ENCODE peak calls at places on chromosome 15, in eight cellular contexts. One of them, this sample, is unnamed.

GRCh38 chr15:55799287-55800212 is 56.6 kb upstream of the PRTG start:
- DNase-seq in esophagus squamous epithelium: no peak
- DNase-seq in choroid plexus epithelial cell: peak
- DNase-seq in naive thymus-derived CD4-positive, alpha-beta T cell: no peak
- DNase-seq in skeletal muscle cell: no peak
- DNase-seq in cardiac fibroblast: peak
- DNase-seq in SJSA1: no peak
- DNase-seq in transverse colon: peak
- DNase-seq in this sample: peak

GRCh38 chr15:48897144-48897814 is 19.3 kb downstream of the EID1 start:
- DNase-seq in esophagus squamous epithelium: no peak
- DNase-seq in choroid plexus epithelial cell: peak
- DNase-seq in naive thymus-derived CD4-positive, alpha-beta T cell: no peak
- DNase-seq in skeletal muscle cell: peak
- DNase-seq in cardiac fibroblast: peak
- DNase-seq in SJSA1: peak
- DNase-seq in transverse colon: no peak
- DNase-seq in this sample: no peak

GRCh38 chr15:78438595-78439285 is 724 bp downstream of the IREB2 start:
- DNase-seq in esophagus squamous epithelium: no peak
- DNase-seq in choroid plexus epithelial cell: peak
- DNase-seq in naive thymus-derived CD4-positive, alpha-beta T cell: no peak
- DNase-seq in skeletal muscle cell: no peak
- DNase-seq in cardiac fibroblast: peak
- DNase-seq in SJSA1: peak
- DNase-seq in transverse colon: no peak
- DNase-seq in this sample: peak

GRCh38 chr15:78387678-78388077 is 47.5 kb downstream of the CRABP1 start:
- DNase-seq in esophagus squamous epithelium: no peak
- DNase-seq in choroid plexus epithelial cell: peak
- DNase-seq in naive thymus-derived CD4-positive, alpha-beta T cell: no peak
- DNase-seq in skeletal muscle cell: no peak
- DNase-seq in cardiac fibroblast: no peak
- DNase-seq in SJSA1: no peak
- DNase-seq in transverse colon: no peak
- DNase-seq in this sample: no peak

GRCh38 chr15:38611228-38611627 is 46.6 kb upstream of the RASGRP1 start:
- DNase-seq in esophagus squamous epithelium: no peak
- DNase-seq in choroid plexus epithelial cell: no peak
- DNase-seq in naive thymus-derived CD4-positive, alpha-beta T cell: no peak
- DNase-seq in skeletal muscle cell: no peak
- DNase-seq in cardiac fibroblast: no peak
- DNase-seq in SJSA1: no peak
- DNase-seq in transverse colon: no peak
- DNase-seq in this sample: no peak

GRCh38 chr15:29935296-29936020 is 113.2 kb upstream of the TJP1 start:
- DNase-seq in esophagus squamous epithelium: no peak
- DNase-seq in choroid plexus epithelial cell: no peak
- DNase-seq in naive thymus-derived CD4-positive, alpha-beta T cell: no peak
- DNase-seq in skeletal muscle cell: no peak
- DNase-seq in cardiac fibroblast: no peak
- DNase-seq in SJSA1: peak
- DNase-seq in transverse colon: peak
- DNase-seq in this sample: no peak

GRCh38 chr15:85500729-85501128 is 120.3 kb downstream of the AKAP13 start:
- DNase-seq in esophagus squamous epithelium: no peak
- DNase-seq in choroid plexus epithelial cell: peak
- DNase-seq in naive thymus-derived CD4-positive, alpha-beta T cell: no peak
- DNase-seq in skeletal muscle cell: no peak
- DNase-seq in cardiac fibroblast: peak
- DNase-seq in SJSA1: no peak
- DNase-seq in transverse colon: no peak
- DNase-seq in this sample: no peak

GRCh38 chr15:47708116-47708515 is 9.2 kb upstream of the SEMA6D start:
- DNase-seq in esophagus squamous epithelium: no peak
- DNase-seq in choroid plexus epithelial cell: no peak
- DNase-seq in naive thymus-derived CD4-positive, alpha-beta T cell: no peak
- DNase-seq in skeletal muscle cell: no peak
- DNase-seq in cardiac fibroblast: no peak
- DNase-seq in SJSA1: no peak
- DNase-seq in transverse colon: peak
- DNase-seq in this sample: no peak

GRCh38 chr15:70559223-70559823 is 204.0 kb downstream of the UACA start:
- DNase-seq in esophagus squamous epithelium: peak
- DNase-seq in choroid plexus epithelial cell: peak
- DNase-seq in naive thymus-derived CD4-positive, alpha-beta T cell: peak
- DNase-seq in skeletal muscle cell: no peak
- DNase-seq in cardiac fibroblast: peak
- DNase-seq in SJSA1: peak
- DNase-seq in transverse colon: peak
- DNase-seq in this sample: peak

GRCh38 chr15:43877371-43877770 is 50.6 kb downstream of the WDR76 start:
- DNase-seq in esophagus squamous epithelium: no peak
- DNase-seq in choroid plexus epithelial cell: no peak
- DNase-seq in naive thymus-derived CD4-positive, alpha-beta T cell: no peak
- DNase-seq in skeletal muscle cell: no peak
- DNase-seq in cardiac fibroblast: no peak
- DNase-seq in SJSA1: no peak
- DNase-seq in transverse colon: no peak
- DNase-seq in this sample: no peak

GRCh38 chr15:47715856-47716445 is 1.4 kb upstream of the SEMA6D start:
- DNase-seq in esophagus squamous epithelium: no peak
- DNase-seq in choroid plexus epithelial cell: peak
- DNase-seq in naive thymus-derived CD4-positive, alpha-beta T cell: no peak
- DNase-seq in skeletal muscle cell: peak
- DNase-seq in cardiac fibroblast: peak
- DNase-seq in SJSA1: no peak
- DNase-seq in transverse colon: no peak
- DNase-seq in this sample: no peak

GRCh38 chr15:101803209-101803608 is at the start of gene OR4F6:
- DNase-seq in esophagus squamous epithelium: no peak
- DNase-seq in choroid plexus epithelial cell: no peak
- DNase-seq in naive thymus-derived CD4-positive, alpha-beta T cell: no peak
- DNase-seq in skeletal muscle cell: no peak
- DNase-seq in cardiac fibroblast: no peak
- DNase-seq in SJSA1: no peak
- DNase-seq in transverse colon: no peak
- DNase-seq in this sample: no peak

GRCh38 chr15:31024330-31024729 is 32.9 kb upstream of the MTMR10 start:
- DNase-seq in esophagus squamous epithelium: no peak
- DNase-seq in choroid plexus epithelial cell: peak
- DNase-seq in naive thymus-derived CD4-positive, alpha-beta T cell: no peak
- DNase-seq in skeletal muscle cell: peak
- DNase-seq in cardiac fibroblast: peak
- DNase-seq in SJSA1: peak
- DNase-seq in transverse colon: no peak
- DNase-seq in this sample: no peak

GRCh38 chr15:99059010-99059981 is 45.6 kb upstream of the SYNM start:
- DNase-seq in esophagus squamous epithelium: no peak
- DNase-seq in choroid plexus epithelial cell: peak
- DNase-seq in naive thymus-derived CD4-positive, alpha-beta T cell: peak
- DNase-seq in skeletal muscle cell: peak
- DNase-seq in cardiac fibroblast: peak
- DNase-seq in SJSA1: peak
- DNase-seq in transverse colon: peak
- DNase-seq in this sample: peak

GRCh38 chr15:82548700-82549099 is 8.4 kb upstream of the RPS17 start:
- DNase-seq in esophagus squamous epithelium: no peak
- DNase-seq in choroid plexus epithelial cell: peak
- DNase-seq in naive thymus-derived CD4-positive, alpha-beta T cell: no peak
- DNase-seq in skeletal muscle cell: peak
- DNase-seq in cardiac fibroblast: no peak
- DNase-seq in SJSA1: no peak
- DNase-seq in transverse colon: no peak
- DNase-seq in this sample: no peak

GRCh38 chr15:31278056-31278445 is 48.6 kb upstream of the KLF13 start:
- DNase-seq in esophagus squamous epithelium: no peak
- DNase-seq in choroid plexus epithelial cell: no peak
- DNase-seq in naive thymus-derived CD4-positive, alpha-beta T cell: no peak
- DNase-seq in skeletal muscle cell: no peak
- DNase-seq in cardiac fibroblast: no peak
- DNase-seq in SJSA1: no peak
- DNase-seq in transverse colon: no peak
- DNase-seq in this sample: no peak

GRCh38 chr15:68258684-68259083 is 18.9 kb upstream of the FEM1B start:
- DNase-seq in esophagus squamous epithelium: no peak
- DNase-seq in choroid plexus epithelial cell: peak
- DNase-seq in naive thymus-derived CD4-positive, alpha-beta T cell: no peak
- DNase-seq in skeletal muscle cell: no peak
- DNase-seq in cardiac fibroblast: no peak
- DNase-seq in SJSA1: no peak
- DNase-seq in transverse colon: peak
- DNase-seq in this sample: no peak

GRCh38 chr15:68541743-68542142 is 37.0 kb upstream of the CORO2B start:
- DNase-seq in esophagus squamous epithelium: no peak
- DNase-seq in choroid plexus epithelial cell: no peak
- DNase-seq in naive thymus-derived CD4-positive, alpha-beta T cell: no peak
- DNase-seq in skeletal muscle cell: no peak
- DNase-seq in cardiac fibroblast: no peak
- DNase-seq in SJSA1: no peak
- DNase-seq in transverse colon: no peak
- DNase-seq in this sample: no peak

GRCh38 chr15:100729461-100729860 is 127.1 kb downstream of the ASB7 start:
- DNase-seq in esophagus squamous epithelium: no peak
- DNase-seq in choroid plexus epithelial cell: no peak
- DNase-seq in naive thymus-derived CD4-positive, alpha-beta T cell: no peak
- DNase-seq in skeletal muscle cell: no peak
- DNase-seq in cardiac fibroblast: no peak
- DNase-seq in SJSA1: no peak
- DNase-seq in transverse colon: no peak
- DNase-seq in this sample: no peak

GRCh38 chr15:84598993-84599392 is 1.8 kb upstream of the ZSCAN2 start:
- DNase-seq in esophagus squamous epithelium: no peak
- DNase-seq in choroid plexus epithelial cell: peak
- DNase-seq in naive thymus-derived CD4-positive, alpha-beta T cell: no peak
- DNase-seq in skeletal muscle cell: no peak
- DNase-seq in cardiac fibroblast: peak
- DNase-seq in SJSA1: peak
- DNase-seq in transverse colon: peak
- DNase-seq in this sample: peak

GRCh38 chr15:26115229-26115943 is 252.3 kb upstream of the ATP10A start:
- DNase-seq in esophagus squamous epithelium: no peak
- DNase-seq in choroid plexus epithelial cell: no peak
- DNase-seq in naive thymus-derived CD4-positive, alpha-beta T cell: no peak
- DNase-seq in skeletal muscle cell: no peak
- DNase-seq in cardiac fibroblast: no peak
- DNase-seq in SJSA1: no peak
- DNase-seq in transverse colon: no peak
- DNase-seq in this sample: no peak

DNA sequence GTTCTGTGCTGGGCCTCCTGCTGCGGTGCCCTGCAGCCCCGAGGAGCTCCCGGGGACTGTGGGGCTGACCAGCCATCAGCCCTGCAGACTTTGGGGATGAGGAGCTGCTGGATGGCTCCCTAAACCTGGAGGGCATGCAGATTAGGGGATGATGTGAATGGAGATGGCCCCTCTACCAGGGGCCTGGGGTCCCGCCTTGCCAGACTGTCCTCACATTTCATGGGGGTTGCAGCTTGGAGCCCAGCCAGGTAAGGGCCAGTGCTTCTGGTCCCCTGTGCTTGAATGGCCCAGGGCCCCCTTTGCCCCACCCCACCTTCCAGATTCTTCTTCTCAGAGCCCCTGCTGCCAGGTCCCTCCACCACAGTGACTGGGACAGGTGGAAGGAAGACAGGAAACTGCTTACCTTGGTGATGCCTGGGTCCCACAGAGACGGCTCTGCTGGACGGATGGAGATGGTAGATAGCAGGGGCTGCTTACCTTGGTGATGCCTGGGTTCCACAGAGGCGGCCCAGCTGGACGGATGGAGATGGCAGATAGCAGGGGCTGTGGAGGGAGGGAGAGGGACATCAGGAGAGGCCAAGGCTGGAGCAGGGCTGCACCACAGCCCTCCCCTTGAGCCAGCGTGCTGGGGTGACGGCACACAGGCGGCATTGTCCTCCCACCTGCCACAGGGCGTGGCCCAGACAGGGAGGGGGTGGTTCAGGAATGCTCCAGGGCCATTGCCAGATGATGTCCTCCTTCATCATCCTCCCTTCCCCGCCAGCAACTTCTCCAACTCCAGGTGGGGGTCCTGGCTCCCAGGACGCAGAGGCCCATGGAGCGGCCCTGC is at the start of gene SPTBN5:
- DNase-seq in esophagus squamous epithelium: no peak
- DNase-seq in choroid plexus epithelial cell: no peak
- DNase-seq in naive thymus-derived CD4-positive, alpha-beta T cell: no peak
- DNase-seq in skeletal muscle cell: no peak
- DNase-seq in cardiac fibroblast: no peak
- DNase-seq in SJSA1: no peak
- DNase-seq in transverse colon: no peak
- DNase-seq in this sample: no peak
- H3K4me3 ChIP-seq in esophagus squamous epithelium: no peak
- H3K4me3 ChIP-seq in choroid plexus epithelial cell: peak
- H3K4me3 ChIP-seq in naive thymus-derived CD4-positive, alpha-beta T cell: peak
- H3K4me3 ChIP-seq in skeletal muscle cell: peak
- H3K4me3 ChIP-seq in cardiac fibroblast: peak
- H3K4me3 ChIP-seq in SJSA1: no peak
- H3K4me3 ChIP-seq in transverse colon: no peak
- H3K4me3 ChIP-seq in this sample: no peak

GRCh38 chr15:40398413-40398873 is 7.2 kb upstream of the IVD start:
- DNase-seq in esophagus squamous epithelium: no peak
- DNase-seq in choroid plexus epithelial cell: no peak
- DNase-seq in naive thymus-derived CD4-positive, alpha-beta T cell: no peak
- DNase-seq in skeletal muscle cell: no peak
- DNase-seq in cardiac fibroblast: no peak
- DNase-seq in SJSA1: no peak
- DNase-seq in transverse colon: peak
- DNase-seq in this sample: peak
- H3K4me3 ChIP-seq in esophagus squamous epithelium: no peak
- H3K4me3 ChIP-seq in choroid plexus epithelial cell: no peak
- H3K4me3 ChIP-seq in naive thymus-derived CD4-positive, alpha-beta T cell: no peak
- H3K4me3 ChIP-seq in skeletal muscle cell: no peak
- H3K4me3 ChIP-seq in cardiac fibroblast: no peak
- H3K4me3 ChIP-seq in SJSA1: no peak
- H3K4me3 ChIP-seq in transverse colon: no peak
- H3K4me3 ChIP-seq in this sample: peak

DNA sequence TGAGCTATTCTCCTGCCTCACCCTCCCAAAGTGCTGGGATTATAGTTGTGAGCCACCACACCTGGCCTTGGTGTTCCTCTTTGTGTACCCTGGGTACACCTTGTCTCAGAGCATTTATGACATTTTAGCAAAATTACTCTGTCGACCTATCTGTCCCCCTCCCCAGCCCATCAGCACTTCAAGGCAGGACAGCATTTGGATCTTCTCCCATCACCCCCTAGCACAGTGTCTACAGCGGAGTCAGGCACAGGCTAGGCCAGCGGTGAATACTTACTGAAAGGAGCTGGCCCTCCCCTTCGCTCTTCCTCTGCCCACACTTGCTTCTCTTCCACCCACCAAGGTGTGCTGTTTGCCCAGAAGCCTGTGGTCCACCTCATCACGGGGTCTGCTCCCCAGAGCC is 20.4 kb upstream of the CLK3 start:
- DNase-seq in esophagus squamous epithelium: no peak
- DNase-seq in choroid plexus epithelial cell: no peak
- DNase-seq in naive thymus-derived CD4-positive, alpha-beta T cell: no peak
- DNase-seq in skeletal muscle cell: no peak
- DNase-seq in cardiac fibroblast: no peak
- DNase-seq in SJSA1: no peak
- DNase-seq in transverse colon: no peak
- DNase-seq in this sample: no peak
- H3K4me3 ChIP-seq in esophagus squamous epithelium: no peak
- H3K4me3 ChIP-seq in choroid plexus epithelial cell: no peak
- H3K4me3 ChIP-seq in naive thymus-derived CD4-positive, alpha-beta T cell: no peak
- H3K4me3 ChIP-seq in skeletal muscle cell: no peak
- H3K4me3 ChIP-seq in cardiac fibroblast: no peak
- H3K4me3 ChIP-seq in SJSA1: no peak
- H3K4me3 ChIP-seq in transverse colon: no peak
- H3K4me3 ChIP-seq in this sample: no peak

GRCh38 chr15:52805351-52806283 is 15.5 kb upstream of the ONECUT1 start:
- DNase-seq in esophagus squamous epithelium: no peak
- DNase-seq in choroid plexus epithelial cell: no peak
- DNase-seq in naive thymus-derived CD4-positive, alpha-beta T cell: no peak
- DNase-seq in skeletal muscle cell: no peak
- DNase-seq in cardiac fibroblast: no peak
- DNase-seq in SJSA1: no peak
- DNase-seq in transverse colon: no peak
- DNase-seq in this sample: no peak
- H3K4me3 ChIP-seq in esophagus squamous epithelium: peak
- H3K4me3 ChIP-seq in choroid plexus epithelial cell: no peak
- H3K4me3 ChIP-seq in naive thymus-derived CD4-positive, alpha-beta T cell: no peak
- H3K4me3 ChIP-seq in skeletal muscle cell: peak
- H3K4me3 ChIP-seq in cardiac fibroblast: no peak
- H3K4me3 ChIP-seq in SJSA1: no peak
- H3K4me3 ChIP-seq in transverse colon: peak
- H3K4me3 ChIP-seq in this sample: no peak